ENCODE peak calls at places on chromosomes 5 and 9, in seven cellular contexts. Y is PC-9; P is adrenal gland; W is IMR-90; O is right cardiac atrium; J is spleen; I is CD8-positive, alpha-beta T cell. K is an unnamed sample.
A peak's percentile ranks its signal among the peaks of the same experiment; 100 is the strongest.

GRCh38 chr5:102959055-102959454 is 160.9 kb downstream of the GIN1 start:
- DNase-seq in P (no peak), Y (peak; percentile 2), J (no peak), O (no peak), I (no peak), W (peak; percentile 95), K (peak; percentile 6)

GRCh38 chr9:107438211-107439030 is 51.1 kb downstream of the KLF4 start:
- DNase-seq in I (no peak), J (no peak), P (no peak), W (no peak), O (no peak), Y (peak; percentile 33), K (no peak)

GRCh38 chr9:136481558-136481957 is 1.3 kb downstream of the SEC16A start:
- DNase-seq in P (no peak), I (no peak), W (no peak), J (no peak), Y (no peak), O (no peak), K (no peak)

GRCh38 chr9:135504262-135505229 is 4.1 kb downstream of the MRPS2 start:
- DNase-seq in O (peak; percentile 57), P (peak; percentile 73), W (peak; percentile 52), Y (peak; percentile 51), J (peak; percentile 82), I (peak; percentile 62), K (peak; percentile 35)

GRCh38 chr9:109101810-109102209 is 17.9 kb downstream of the TMEM245 start:
- DNase-seq in J (no peak), I (no peak), Y (peak; percentile 29), P (no peak), O (no peak), W (peak; percentile 84), K (no peak)

GRCh38 chr9:135320943-135321342 is 158.6 kb upstream of the PPP1R26 start:
- DNase-seq in W (no peak), Y (no peak), J (peak; percentile 59), O (no peak), I (peak; percentile 42), P (no peak), K (no peak)

GRCh38 chr5:126384985-126385384 is 38.2 kb upstream of the GRAMD2B start:
- DNase-seq in Y (peak; percentile 52), J (no peak), I (no peak), P (no peak), W (peak; percentile 81), O (no peak), K (no peak)

GRCh38 chr9:35070823-35071813 is 1.3 kb downstream of the VCP start:
- DNase-seq in O (no peak), W (peak; percentile 46), J (no peak), I (no peak), Y (no peak), P (peak; percentile 63), K (no peak)

GRCh38 chr5:32754251-32754650 is 43.1 kb downstream of the NPR3 start:
- DNase-seq in P (no peak), I (no peak), J (no peak), Y (no peak), W (no peak), O (no peak), K (no peak)

GRCh38 chr5:79357401-79357800 is 121.5 kb downstream of the JMY start:
- DNase-seq in I (no peak), O (no peak), W (peak; percentile 35), Y (no peak), J (no peak), P (no peak), K (no peak)

GRCh38 chr9:76027426-76027825 is 137.0 kb downstream of the PCSK5 start:
- DNase-seq in O (no peak), J (no peak), W (peak; percentile 16), Y (no peak), P (no peak), I (no peak), K (peak; percentile 61)

GRCh38 chr5:178234121-178234752 is 1.6 kb upstream of the PHYKPL start:
- DNase-seq in P (no peak), W (no peak), I (no peak), Y (no peak), J (no peak), O (peak; percentile 22), K (no peak)

GRCh38 chr5:180069589-180070247 is 1.8 kb downstream of the RNF130 start:
- DNase-seq in Y (no peak), O (no peak), I (no peak), W (no peak), P (peak; percentile 41), J (no peak), K (no peak)

GRCh38 chr9:23849379-23849778 is 23.3 kb upstream of the ELAVL2 start:
- DNase-seq in W (no peak), J (no peak), O (no peak), I (no peak), Y (no peak), P (no peak), K (no peak)

GRCh38 chr9:78236511-78236950 is 656 bp downstream of the CEP78 start:
- DNase-seq in W (no peak), Y (no peak), I (no peak), P (no peak), O (no peak), J (no peak), K (no peak)

GRCh38 chr5:53114988-53115387 is 5.4 kb upstream of the MOCS2 start:
- DNase-seq in P (no peak), Y (no peak), J (no peak), O (no peak), I (no peak), W (peak; percentile 54), K (no peak)

GRCh38 chr5:107526263-107526937 is 144.3 kb downstream of the EFNA5 start:
- DNase-seq in O (no peak), P (no peak), Y (no peak), I (no peak), J (no peak), W (peak; percentile 36), K (no peak)

GRCh38 chr5:137217599-137218200 is 281.4 kb downstream of the SPOCK1 start:
- DNase-seq in O (no peak), W (peak; percentile 12), J (no peak), I (no peak), Y (no peak), P (no peak), K (no peak)

GRCh38 chr5:179268399-179268952 is 76.8 kb downstream of the ADAMTS2 start:
- DNase-seq in P (peak; percentile 1), O (no peak), W (no peak), J (peak; percentile 61), I (no peak), Y (no peak), K (no peak)

GRCh38 chr9:100317706-100318105 is 35.0 kb downstream of the TEX10 start:
- DNase-seq in P (no peak), W (no peak), O (no peak), J (no peak), Y (no peak), I (no peak), K (no peak)

GRCh38 chr9:75148551-75148950 is 60.2 kb downstream of the OSTF1 start:
- DNase-seq in Y (no peak), W (peak; percentile 95), P (no peak), I (no peak), J (no peak), O (no peak), K (no peak)

GRCh38 chr5:324736-325612 is 3.5 kb downstream of the AHRR start:
- DNase-seq in I (no peak), P (no peak), Y (no peak), O (no peak), W (no peak), J (peak; percentile 88), K (no peak)

GRCh38 chr9:110217656-110218099 is 9.7 kb upstream of the C9orf152 start:
- DNase-seq in I (no peak), O (no peak), W (peak; percentile 63), P (no peak), J (no peak), Y (peak; percentile 10), K (peak; percentile 22)

GRCh38 chr9:110214553-110214952 is 6.6 kb upstream of the C9orf152 start:
- DNase-seq in J (no peak), I (no peak), Y (no peak), O (no peak), W (no peak), P (no peak), K (no peak)

GRCh38 chr9:110213413-110214044 is 5.6 kb upstream of the C9orf152 start:
- DNase-seq in J (no peak), O (no peak), P (no peak), I (no peak), W (no peak), Y (no peak), K (no peak)

GRCh38 chr9:110214956-110215355 is 7.0 kb upstream of the C9orf152 start:
- DNase-seq in Y (no peak), J (no peak), O (no peak), P (no peak), W (no peak), I (no peak), K (no peak)

DNA sequence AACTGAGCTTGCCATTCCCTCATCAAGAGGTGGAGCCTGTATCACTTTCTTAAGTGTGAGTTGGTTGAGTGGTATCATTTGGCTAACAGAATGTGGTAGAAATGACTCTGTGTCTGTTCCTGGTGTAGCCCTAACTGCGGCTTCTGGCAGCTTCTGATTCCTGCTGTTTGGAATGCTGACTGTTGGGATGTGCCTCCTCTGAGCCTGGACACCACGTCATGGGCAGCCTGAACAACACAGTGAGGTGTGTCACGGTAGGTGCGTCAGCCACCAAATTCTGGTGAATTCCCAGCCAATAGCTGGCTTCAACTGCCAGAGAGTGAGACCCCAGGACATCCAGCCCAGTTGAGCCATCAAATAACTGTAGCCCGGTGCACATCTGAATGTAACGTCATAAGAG is 6.1 kb upstream of the C9orf152 start:
- DNase-seq in Y (no peak), O (no peak), J (no peak), I (no peak), W (peak; percentile 30), P (no peak), K (no peak)
- H3K27ac ChIP-seq in Y (no peak overlapping the region), O (no peak overlapping the region), J (no peak overlapping the region), I (no peak overlapping the region), W (no peak overlapping the region), P (no peak overlapping the region), K (no peak overlapping the region)

GRCh38 chr5:134463991-134464760 is 52.5 kb upstream of the CDKN2AIPNL start:
- DNase-seq in P (no peak), J (peak; percentile 27), Y (no peak), W (peak; percentile 49), I (no peak), O (no peak), K (no peak)
- H3K27ac ChIP-seq in P (no peak overlapping the region), J (peak overlapping the region; percentile 98), Y (no peak overlapping the region), W (no peak overlapping the region), I (no peak overlapping the region), O (peak overlapping the region; percentile 98), K (no peak overlapping the region)

GRCh38 chr5:142908659-142909058 is 138.5 kb downstream of the ARHGAP26 start:
- DNase-seq in O (no peak), I (no peak), P (no peak), Y (no peak), J (no peak), W (no peak), K (no peak)
- H3K27ac ChIP-seq in O (no peak overlapping the region), I (no peak overlapping the region), P (no peak overlapping the region), Y (no peak overlapping the region), J (no peak overlapping the region), W (no peak overlapping the region), K (no peak overlapping the region)

DNA sequence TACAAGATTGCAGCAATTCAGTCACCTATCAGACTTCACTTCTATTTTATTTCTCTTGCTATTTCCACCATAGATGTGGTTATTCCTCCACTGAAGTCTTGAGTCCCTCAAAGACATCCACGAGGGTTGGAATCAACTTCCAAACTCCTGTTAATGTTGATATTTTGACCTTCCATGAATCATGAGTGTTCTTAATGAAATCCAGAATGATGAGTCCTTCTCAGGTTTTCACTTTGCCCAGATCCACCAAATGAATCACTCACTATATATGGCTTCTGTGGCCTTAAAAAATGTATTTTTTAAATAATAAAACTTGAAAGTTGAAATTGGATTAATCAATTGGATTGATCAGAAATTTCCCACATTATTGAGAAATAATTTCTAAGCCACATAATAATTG is 1821.0 kb downstream of the EFNA5 start:
- DNase-seq in I (no peak), Y (no peak), J (no peak), P (no peak), W (peak; percentile 70), O (no peak), K (no peak)
- H3K27ac ChIP-seq in I (no peak overlapping the region), Y (no peak overlapping the region), J (no peak overlapping the region), P (no peak overlapping the region), W (no peak overlapping the region), O (no peak overlapping the region), K (no peak overlapping the region)